ENCODE peak calls at places on chromosomes 4 and X, in ten cellular contexts. Y is mammary epithelial cell; K is heart left ventricle; E is endodermal cell; C is PC-3; D is astrocyte of the spinal cord; G is AG09309; W is thoracic aorta; F is lower leg skin; O is CD8-positive, alpha-beta T cell. Z is an unnamed sample.

GRCh38 chrX:15465896-15466651 is 27.1 kb downstream of the PIR start:
- DNase-seq in F (no peak), C (peak), O (no peak), D (no peak), K (no peak), G (no peak), E (peak), Y (no peak), W (no peak), Z (no peak)

GRCh38 chr4:142293536-142293935 is 552.6 kb downstream of the INPP4B start:
- DNase-seq in F (no peak), Y (no peak), W (no peak), G (no peak), K (no peak), D (peak), O (no peak), C (peak), E (no peak), Z (no peak)

GRCh38 chr4:150010525-150011126 is 67.6 kb upstream of the DCLK2 start:
- DNase-seq in K (peak), G (no peak), W (peak), D (peak), F (no peak), C (peak), O (no peak), E (peak), Y (peak), Z (peak)

GRCh38 chrX:88746925-88747324 is at the start of gene CPXCR1:
- DNase-seq in F (no peak), W (no peak), O (no peak), C (no peak), G (no peak), K (no peak), Y (no peak), E (no peak), D (no peak), Z (no peak)

GRCh38 chrX:22689290-22689689 is 310.5 kb upstream of the DDX53 start:
- DNase-seq in D (peak), G (no peak), O (no peak), C (no peak), E (no peak), Y (no peak), W (no peak), F (no peak), K (no peak), Z (no peak)

GRCh38 chr4:80197132-80197573 is at the start of gene PRDM8:
- DNase-seq in K (no peak), W (no peak), E (peak), Y (no peak), F (no peak), G (no peak), C (no peak), D (no peak), O (no peak), Z (no peak)

GRCh38 chr4:74933562-74934015 is 673 bp downstream of the PARM1 start:
- DNase-seq in E (no peak), O (no peak), C (no peak), W (no peak), F (no peak), Y (peak), G (no peak), D (peak), K (peak), Z (no peak)

GRCh38 chr4:181650033-181650825 is 593.0 kb upstream of the TENM3 start:
- DNase-seq in W (no peak), D (peak), G (no peak), Y (no peak), E (no peak), C (no peak), K (no peak), F (no peak), O (no peak), Z (no peak)

GRCh38 chrX:19628006-19628575 is 112.8 kb upstream of the MAP3K15 start:
- DNase-seq in K (no peak), F (no peak), G (no peak), E (no peak), C (no peak), W (no peak), Y (no peak), O (no peak), D (peak), Z (no peak)

GRCh38 chr4:136713140-136713539 is 819.2 kb downstream of the PCDH18 start:
- DNase-seq in F (no peak), Y (no peak), G (no peak), K (no peak), O (no peak), C (peak), D (peak), E (no peak), W (no peak), Z (no peak)

GRCh38 chrX:10783451-10783995 is 163.1 kb upstream of the MID1 start:
- DNase-seq in D (no peak), Y (no peak), C (no peak), O (no peak), G (no peak), E (no peak), W (no peak), K (no peak), F (no peak), Z (no peak)

GRCh38 chr4:122668241-122668640 is 47.4 kb upstream of the IL21 start:
- DNase-seq in D (peak), G (peak), E (no peak), W (no peak), K (no peak), F (no peak), O (no peak), Y (peak), C (peak), Z (no peak)

GRCh38 chr4:189362364-189362763 is 578.3 kb upstream of the FRG1 start:
- DNase-seq in G (no peak), F (no peak), Y (no peak), D (no peak), O (no peak), C (no peak), E (no peak), W (no peak), K (no peak), Z (no peak)

GRCh38 chrX:107940095-107940494 is 42.1 kb downstream of the TEX13B start:
- DNase-seq in C (no peak), F (no peak), Y (no peak), G (no peak), E (no peak), K (no peak), D (no peak), O (no peak), W (no peak), Z (no peak)

GRCh38 chrX:39859991-39860861 is 237.5 kb downstream of the BCOR start:
- DNase-seq in W (no peak), E (peak), G (no peak), C (peak), F (no peak), O (peak), Y (peak), K (no peak), D (peak), Z (no peak)

GRCh38 chrX:50579955-50580354 is 109.3 kb upstream of the DGKK start:
- DNase-seq in W (no peak), K (no peak), C (peak), E (peak), O (no peak), Y (peak), D (peak), G (peak), F (peak), Z (peak)

GRCh38 chr4:8525383-8526120 is 54.6 kb upstream of the GPR78 start:
- DNase-seq in O (no peak), C (no peak), E (no peak), K (no peak), W (no peak), G (no peak), Y (no peak), F (no peak), D (no peak), Z (peak)

GRCh38 chrX:19544693-19545305 is 29.5 kb upstream of the MAP3K15 start:
- DNase-seq in O (no peak), E (peak), Y (peak), F (peak), G (peak), D (peak), C (peak), W (no peak), K (peak), Z (no peak)

GRCh38 chrX:116272328-116272727 is 101.8 kb downstream of the AGTR2 start:
- DNase-seq in O (no peak), E (no peak), G (peak), Y (peak), D (peak), K (no peak), F (no peak), W (no peak), C (peak), Z (no peak)

GRCh38 chr4:71333960-71334951 is 4.6 kb upstream of the SLC4A4 start:
- DNase-seq in Y (peak), C (peak), K (no peak), F (no peak), E (no peak), D (peak), O (no peak), G (no peak), W (no peak), Z (no peak)

GRCh38 chrX:49043220-49043986 is at the start of gene TFE3:
- DNase-seq in C (peak), K (peak), O (peak), Y (peak), E (peak), D (peak), W (peak), F (peak), G (peak), Z (peak)

GRCh38 chr4:56465599-56466295 is 1.7 kb upstream of the SRP72 start:
- DNase-seq in E (peak), K (no peak), W (no peak), G (no peak), Y (peak), O (no peak), C (peak), F (no peak), D (no peak), Z (no peak)

GRCh38 chr4:3765271-3766206 is 646 bp upstream of the ADRA2C start:
- DNase-seq in E (peak), F (no peak), W (peak), K (no peak), C (peak), D (peak), Y (peak), G (peak), O (no peak), Z (peak)

GRCh38 chr4:3767569-3768288 is 1.5 kb downstream of the ADRA2C start:
- DNase-seq in W (no peak), O (no peak), Y (peak), F (no peak), D (peak), G (no peak), C (no peak), K (no peak), E (peak), Z (peak)

GRCh38 chr4:3766791-3767561 is 791 bp downstream of the ADRA2C start:
- DNase-seq in Y (peak), E (peak), K (no peak), G (no peak), F (no peak), D (peak), W (no peak), O (no peak), C (no peak), Z (peak)

GRCh38 chr4:3768842-3769641 is 2.9 kb downstream of the ADRA2C start:
- DNase-seq in K (no peak), D (no peak), F (no peak), O (no peak), Y (no peak), W (no peak), C (no peak), E (no peak), G (no peak), Z (no peak)

GRCh38 chr4:3766207-3766790 is at the start of gene ADRA2C:
- DNase-seq in D (no peak), C (no peak), K (no peak), W (no peak), E (peak), F (no peak), G (no peak), Y (no peak), O (no peak), Z (no peak)
- H3K4me3 ChIP-seq in D (no peak), C (no peak), K (peak), W (peak), E (peak), F (no peak), G (peak), Y (no peak), O (no peak), Z (peak)

DNA sequence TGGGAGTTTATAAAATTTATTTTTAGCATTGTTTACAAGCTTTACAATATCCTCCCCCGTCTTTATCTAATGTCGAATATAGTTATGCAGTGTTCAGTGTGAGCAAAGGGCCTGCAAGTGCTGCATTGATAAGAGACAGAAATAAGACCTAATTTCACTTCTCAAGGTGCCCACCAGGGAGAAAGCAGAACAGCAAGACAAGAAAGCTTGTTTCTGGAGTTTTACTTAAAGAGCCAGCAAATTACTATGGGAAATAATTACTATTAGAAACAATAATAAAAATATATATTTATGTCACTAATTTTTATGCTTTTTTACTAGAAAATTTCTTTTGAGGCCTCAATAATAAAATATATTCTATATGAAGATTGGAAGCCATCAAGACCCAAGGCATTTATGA is 2677.7 kb downstream of the ARAP2 start:
- DNase-seq in E (no peak), O (no peak), K (no peak), F (no peak), Y (no peak), D (no peak), W (no peak), C (no peak), G (no peak), Z (no peak)
- TF ChIP-seq CTCF in E (peak), O (no peak), K (no peak), F (no peak), Y (no peak), D (no peak), W (no peak), C (no peak), G (no peak), Z (no peak)

GRCh38 chrX:129755779-129756650 is 17.2 kb downstream of the XPNPEP2 start:
- DNase-seq in E (peak), W (no peak), F (no peak), O (no peak), K (no peak), D (no peak), Y (no peak), G (no peak), C (no peak), Z (no peak)
- H3K4me3 ChIP-seq in E (no peak), W (no peak), F (no peak), O (peak), K (no peak), D (no peak), Y (no peak), G (no peak), C (no peak), Z (no peak)

DNA sequence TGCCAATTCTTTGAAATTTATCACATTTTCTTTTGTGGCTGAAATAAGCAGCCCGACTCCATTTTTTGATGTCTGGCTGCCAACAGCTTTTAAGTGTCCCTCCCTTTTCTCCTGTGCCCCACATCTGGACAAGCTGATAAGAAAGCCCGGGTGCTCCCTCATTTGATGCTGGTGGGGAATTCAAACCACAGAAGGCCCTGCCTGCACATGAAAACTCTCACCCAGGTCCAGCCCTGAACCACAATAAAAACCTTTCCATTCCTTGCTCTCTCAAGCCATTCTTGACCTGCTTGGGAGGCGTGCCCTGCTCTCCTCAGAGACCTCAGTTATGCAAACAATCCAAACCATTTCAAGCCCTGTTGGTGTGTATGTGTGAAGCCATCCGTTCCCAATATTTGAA is 93.9 kb downstream of the FAM53A start:
- DNase-seq in F (no peak), Y (no peak), C (no peak), K (no peak), D (no peak), G (no peak), O (no peak), E (peak), W (no peak), Z (no peak)
- TF ChIP-seq CTCF in F (no peak), Y (no peak), C (no peak), K (no peak), D (no peak), G (no peak), O (no peak), E (no peak), W (no peak), Z (no peak)

GRCh38 chr4:170091069-170091696 is 1.4 kb upstream of the AADAT start:
- DNase-seq in C (no peak), E (peak), O (no peak), G (no peak), D (no peak), Y (no peak), W (no peak), K (no peak), F (no peak), Z (no peak)

GRCh38 chr4:170089743-170090666 is at the start of gene AADAT:
- DNase-seq in C (peak), E (peak), Y (peak), O (no peak), K (peak), G (peak), F (peak), D (peak), W (peak), Z (peak)

GRCh38 chr4:170088686-170089085 is 1.1 kb downstream of the AADAT start:
- DNase-seq in C (no peak), W (no peak), K (no peak), G (no peak), F (no peak), Y (no peak), O (no peak), E (no peak), D (no peak), Z (no peak)

GRCh38 chr4:170089274-170089742 is 448 bp downstream of the AADAT start:
- DNase-seq in G (no peak), W (no peak), E (peak), O (no peak), D (peak), K (no peak), F (no peak), C (peak), Y (peak), Z (peak)

DNA sequence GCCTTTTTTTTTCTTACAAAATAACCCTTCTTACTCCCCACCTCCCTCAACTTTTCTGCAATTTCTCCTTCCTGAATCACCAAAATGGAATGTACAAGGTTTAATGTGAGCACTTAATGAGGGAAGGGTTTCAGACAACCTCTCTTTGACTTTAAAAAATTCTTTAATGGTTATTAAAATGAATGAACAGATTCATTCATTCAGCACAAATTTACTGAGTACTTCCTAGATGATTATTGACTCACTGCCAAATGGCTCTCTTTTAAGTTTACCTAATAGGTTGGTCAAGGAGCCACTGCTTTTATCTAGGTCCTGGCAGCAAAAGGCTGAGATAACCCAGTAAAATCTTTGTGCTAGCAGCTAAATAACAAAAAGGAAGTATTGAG is 904 bp upstream of the AADAT start:
- DNase-seq in E (no peak), D (no peak), C (peak), W (no peak), K (no peak), O (no peak), Y (peak), G (no peak), F (no peak), Z (no peak)
- H3K4me3 ChIP-seq in E (peak), D (no peak), C (peak), W (peak), K (no peak), O (no peak), Y (no peak), G (no peak), F (no peak), Z (no peak)

DNA sequence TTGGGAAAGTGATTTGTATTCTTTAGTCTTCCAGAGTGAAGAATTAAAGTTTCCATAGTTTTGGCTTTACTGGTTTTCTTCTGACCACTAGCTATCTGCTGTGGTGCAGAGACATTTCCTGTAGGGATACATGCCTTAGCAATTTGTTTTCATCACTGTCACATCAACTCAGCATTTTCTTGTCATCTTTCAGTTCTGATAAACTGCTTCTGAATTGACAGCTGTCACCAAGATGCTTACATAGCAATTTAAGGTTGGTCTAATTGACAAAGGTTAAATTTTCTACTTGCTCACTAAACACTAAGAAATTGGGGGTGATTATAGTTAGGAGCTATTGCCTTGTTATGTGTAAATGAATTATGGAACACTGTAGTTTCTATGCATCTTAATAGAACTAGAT is 232.5 kb downstream of the TEX13A start:
- DNase-seq in E (no peak), G (no peak), F (no peak), Y (no peak), D (no peak), W (no peak), O (no peak), C (no peak), K (no peak), Z (no peak)
- TF ChIP-seq CTCF in E (no peak), G (no peak), F (no peak), Y (no peak), D (no peak), W (no peak), O (no peak), C (no peak), K (no peak), Z (no peak)

DNA sequence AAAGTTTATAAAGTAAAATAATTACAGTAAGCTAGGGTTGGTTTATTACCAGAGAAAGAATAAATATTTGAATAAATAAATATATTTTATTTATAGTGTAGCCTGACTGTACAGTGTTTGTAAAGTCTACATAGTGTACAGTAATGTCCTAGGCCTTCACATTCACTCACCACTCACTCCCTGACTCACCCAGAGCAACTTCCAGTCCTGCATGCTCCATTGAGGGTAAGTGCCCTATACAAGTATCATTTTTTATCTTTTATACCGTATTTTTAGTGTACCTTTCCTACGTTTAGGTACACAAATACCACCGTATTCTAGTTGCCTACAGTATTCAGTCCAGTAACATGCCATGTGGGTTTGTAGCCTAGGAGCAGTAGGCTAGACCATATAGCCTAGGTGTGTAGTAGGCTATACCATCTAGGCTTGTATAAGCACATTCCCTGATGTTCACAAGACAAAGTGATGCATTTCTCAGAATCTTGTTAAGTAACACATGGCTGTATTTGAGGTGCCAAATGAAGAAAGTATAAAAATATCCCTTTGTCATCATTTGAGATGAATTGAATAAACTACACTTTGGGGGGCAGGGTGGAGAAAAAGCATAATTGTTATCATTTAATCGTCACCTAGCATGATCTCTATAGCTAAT is 14.7 kb upstream of the KLHL8 start:
- DNase-seq in G (no peak), E (no peak), K (no peak), W (no peak), Y (peak), F (no peak), D (no peak), O (no peak), C (peak), Z (no peak)
- H3K4me3 ChIP-seq in G (peak), E (peak), K (peak), W (peak), Y (no peak), F (no peak), D (peak), O (peak), C (peak), Z (peak)